ENCODE peak calls at places on chromosomes 12 and 14, in five cellular contexts. One of them, this sample, is unnamed.

GRCh38 chr12:52524898-52525591 is 4.9 kb upstream of the KRT5 start:
- DNase-seq in right lobe of liver: peak
- DNase-seq in endothelial cell of umbilical vein: no peak
- DNase-seq in GM06990: no peak
- DNase-seq in body of pancreas: peak
- DNase-seq in this sample: no peak

GRCh38 chr12:94198872-94199271 is 50.5 kb downstream of the PLXNC1 start:
- DNase-seq in right lobe of liver: no peak
- DNase-seq in GM06990: no peak
- DNase-seq in body of pancreas: no peak
- DNase-seq in endothelial cell of umbilical vein: no peak
- DNase-seq in this sample: no peak

GRCh38 chr14:24279301-24280186 is 8.1 kb upstream of the RABGGTA start:
- DNase-seq in endothelial cell of umbilical vein: no peak
- DNase-seq in GM06990: peak
- DNase-seq in body of pancreas: peak
- DNase-seq in right lobe of liver: no peak
- DNase-seq in this sample: no peak

GRCh38 chr14:91372680-91373495 is 44.7 kb downstream of the CCDC88C start:
- DNase-seq in body of pancreas: no peak
- DNase-seq in GM06990: peak
- DNase-seq in right lobe of liver: no peak
- DNase-seq in endothelial cell of umbilical vein: peak
- DNase-seq in this sample: no peak

GRCh38 chr12:124385219-124385969 is 90.5 kb downstream of the RFLNA start:
- DNase-seq in body of pancreas: no peak
- DNase-seq in right lobe of liver: no peak
- DNase-seq in GM06990: no peak
- DNase-seq in endothelial cell of umbilical vein: no peak
- DNase-seq in this sample: no peak

GRCh38 chr12:102543931-102544485 is 63.6 kb upstream of the IGF1 start:
- DNase-seq in body of pancreas: no peak
- DNase-seq in GM06990: no peak
- DNase-seq in endothelial cell of umbilical vein: no peak
- DNase-seq in right lobe of liver: no peak
- DNase-seq in this sample: no peak

GRCh38 chr12:94710933-94711332 is 60.6 kb upstream of the TMCC3 start:
- DNase-seq in body of pancreas: no peak
- DNase-seq in GM06990: no peak
- DNase-seq in right lobe of liver: no peak
- DNase-seq in endothelial cell of umbilical vein: peak
- DNase-seq in this sample: no peak

GRCh38 chr12:8950287-8950574 is 786 bp upstream of the M6PR start:
- DNase-seq in body of pancreas: no peak
- DNase-seq in right lobe of liver: no peak
- DNase-seq in endothelial cell of umbilical vein: no peak
- DNase-seq in GM06990: no peak
- DNase-seq in this sample: no peak

GRCh38 chr12:62522984-62523383 is 56.4 kb downstream of the MON2 start:
- DNase-seq in endothelial cell of umbilical vein: no peak
- DNase-seq in body of pancreas: no peak
- DNase-seq in GM06990: no peak
- DNase-seq in right lobe of liver: no peak
- DNase-seq in this sample: no peak

GRCh38 chr14:22973217-22974032 is 8.9 kb downstream of the AJUBA start:
- DNase-seq in body of pancreas: peak
- DNase-seq in endothelial cell of umbilical vein: peak
- DNase-seq in right lobe of liver: no peak
- DNase-seq in GM06990: no peak
- DNase-seq in this sample: peak

GRCh38 chr12:113862570-113863454 is 103.3 kb downstream of the RBM19 start:
- DNase-seq in body of pancreas: no peak
- DNase-seq in endothelial cell of umbilical vein: peak
- DNase-seq in right lobe of liver: no peak
- DNase-seq in GM06990: peak
- DNase-seq in this sample: no peak

GRCh38 chr14:56608682-56609081 is 29.1 kb downstream of the TMEM260 start:
- DNase-seq in right lobe of liver: no peak
- DNase-seq in body of pancreas: no peak
- DNase-seq in endothelial cell of umbilical vein: no peak
- DNase-seq in GM06990: no peak
- DNase-seq in this sample: no peak

GRCh38 chr12:55955344-55955743 is 10.5 kb downstream of the PMEL start:
- DNase-seq in body of pancreas: no peak
- DNase-seq in right lobe of liver: no peak
- DNase-seq in GM06990: no peak
- DNase-seq in endothelial cell of umbilical vein: no peak
- DNase-seq in this sample: no peak

GRCh38 chr14:101830271-101830670 is 68.8 kb downstream of the PPP2R5C start:
- DNase-seq in endothelial cell of umbilical vein: no peak
- DNase-seq in body of pancreas: no peak
- DNase-seq in GM06990: no peak
- DNase-seq in right lobe of liver: no peak
- DNase-seq in this sample: no peak

GRCh38 chr12:130439250-130439649 is 101.6 kb downstream of the PIWIL1 start:
- DNase-seq in body of pancreas: no peak
- DNase-seq in right lobe of liver: no peak
- DNase-seq in GM06990: no peak
- DNase-seq in endothelial cell of umbilical vein: no peak
- DNase-seq in this sample: no peak

GRCh38 chr12:84276215-84276614 is 636.4 kb downstream of the SLC6A15 start:
- DNase-seq in endothelial cell of umbilical vein: no peak
- DNase-seq in body of pancreas: no peak
- DNase-seq in GM06990: no peak
- DNase-seq in right lobe of liver: no peak
- DNase-seq in this sample: no peak

GRCh38 chr14:22508662-22509035 is 80.4 kb downstream of the DAD1 start:
- DNase-seq in body of pancreas: no peak
- DNase-seq in right lobe of liver: no peak
- DNase-seq in endothelial cell of umbilical vein: no peak
- DNase-seq in GM06990: no peak
- DNase-seq in this sample: no peak

GRCh38 chr12:3595721-3596120 is 104.7 kb downstream of the PRMT8 start:
- DNase-seq in body of pancreas: no peak
- DNase-seq in endothelial cell of umbilical vein: no peak
- DNase-seq in right lobe of liver: no peak
- DNase-seq in GM06990: no peak
- DNase-seq in this sample: no peak

GRCh38 chr14:35244542-35244941 is 47.6 kb upstream of the PSMA6 start:
- DNase-seq in body of pancreas: no peak
- DNase-seq in GM06990: no peak
- DNase-seq in endothelial cell of umbilical vein: no peak
- DNase-seq in right lobe of liver: no peak
- DNase-seq in this sample: no peak

GRCh38 chr14:25094171-25094907 is 44.4 kb upstream of the STXBP6 start:
- DNase-seq in body of pancreas: no peak
- DNase-seq in right lobe of liver: no peak
- DNase-seq in endothelial cell of umbilical vein: no peak
- DNase-seq in GM06990: no peak
- DNase-seq in this sample: no peak

GRCh38 chr12:80359703-80360102 is 84.3 kb upstream of the PTPRQ start:
- DNase-seq in endothelial cell of umbilical vein: no peak
- DNase-seq in GM06990: no peak
- DNase-seq in right lobe of liver: no peak
- DNase-seq in body of pancreas: no peak
- DNase-seq in this sample: no peak

GRCh38 chr12:27541031-27541719 is 17.2 kb downstream of the PPFIBP1 start:
- DNase-seq in right lobe of liver: no peak
- DNase-seq in endothelial cell of umbilical vein: no peak
- DNase-seq in body of pancreas: no peak
- DNase-seq in GM06990: no peak
- DNase-seq in this sample: no peak

GRCh38 chr12:65725376-65725775 is 98.9 kb upstream of the HMGA2 start:
- DNase-seq in GM06990: no peak
- DNase-seq in body of pancreas: no peak
- DNase-seq in endothelial cell of umbilical vein: no peak
- DNase-seq in right lobe of liver: no peak
- DNase-seq in this sample: no peak

GRCh38 chr12:14751987-14752386 is 51.3 kb downstream of the WBP11 start:
- DNase-seq in endothelial cell of umbilical vein: no peak
- DNase-seq in GM06990: no peak
- DNase-seq in body of pancreas: no peak
- DNase-seq in right lobe of liver: no peak
- DNase-seq in this sample: no peak

GRCh38 chr12:67651380-67651695 is 2.8 kb downstream of the DYRK2 start:
- DNase-seq in body of pancreas: no peak
- DNase-seq in right lobe of liver: no peak
- DNase-seq in endothelial cell of umbilical vein: peak
- DNase-seq in GM06990: no peak
- DNase-seq in this sample: no peak

GRCh38 chr12:49188205-49188915 is 520 bp downstream of the TUBA1A start:
- DNase-seq in right lobe of liver: peak
- DNase-seq in body of pancreas: peak
- DNase-seq in endothelial cell of umbilical vein: peak
- DNase-seq in GM06990: peak
- DNase-seq in this sample: no peak

DNA sequence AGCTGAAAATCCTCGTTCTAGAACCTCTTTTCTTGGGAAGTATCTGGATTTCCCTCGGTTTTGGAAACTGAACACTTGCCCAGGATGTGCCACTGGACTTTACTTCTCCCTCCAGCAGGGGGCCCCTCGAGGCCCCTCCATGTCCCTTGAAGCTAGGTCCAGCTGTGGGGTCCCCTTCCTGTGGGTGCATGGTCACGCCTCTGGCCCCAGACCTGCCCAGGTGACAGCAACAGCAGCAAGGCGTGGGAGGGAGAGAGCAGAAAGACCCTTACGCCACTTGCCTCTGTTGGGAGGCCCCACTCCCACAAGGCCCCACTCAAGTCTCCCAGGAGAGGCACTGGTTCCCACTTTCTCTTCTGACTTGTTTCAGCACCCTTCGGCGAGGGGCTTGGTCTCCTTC is 3.1 kb downstream of the SLC25A29 start:
- DNase-seq in GM06990: no peak
- DNase-seq in endothelial cell of umbilical vein: no peak
- DNase-seq in right lobe of liver: no peak
- DNase-seq in body of pancreas: no peak
- DNase-seq in this sample: no peak
- TF ChIP-seq CTCF in GM06990: peak
- TF ChIP-seq CTCF in endothelial cell of umbilical vein: peak
- TF ChIP-seq CTCF in right lobe of liver: peak
- TF ChIP-seq CTCF in body of pancreas: peak
- TF ChIP-seq CTCF in this sample: peak

GRCh38 chr14:38808734-38809455 is 294.1 kb downstream of the SEC23A start:
- DNase-seq in GM06990: no peak
- DNase-seq in right lobe of liver: no peak
- DNase-seq in body of pancreas: no peak
- DNase-seq in endothelial cell of umbilical vein: no peak
- DNase-seq in this sample: no peak
- TF ChIP-seq CTCF in GM06990: peak
- TF ChIP-seq CTCF in right lobe of liver: no peak
- TF ChIP-seq CTCF in body of pancreas: no peak
- TF ChIP-seq CTCF in endothelial cell of umbilical vein: no peak
- TF ChIP-seq CTCF in this sample: peak

DNA sequence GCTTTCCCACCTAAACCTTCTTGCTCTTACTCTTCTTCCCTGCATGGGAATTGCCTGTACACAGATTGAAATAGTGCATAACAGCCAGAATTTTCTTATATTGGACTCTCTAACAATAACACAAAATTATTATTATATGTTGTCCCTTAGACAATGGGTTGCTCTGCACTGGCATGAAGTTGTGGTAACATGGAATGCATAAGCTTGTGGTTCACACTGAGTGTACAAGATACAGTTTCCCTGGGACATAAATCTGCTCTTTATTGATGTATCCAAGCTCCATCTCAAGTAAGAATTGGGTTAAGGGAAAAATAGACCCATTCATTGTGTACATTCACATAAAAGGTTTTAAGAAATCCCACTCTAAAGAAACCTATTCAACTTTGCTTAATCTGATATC is 114.4 kb upstream of the NTF3 start:
- DNase-seq in body of pancreas: no peak
- DNase-seq in right lobe of liver: no peak
- DNase-seq in endothelial cell of umbilical vein: no peak
- DNase-seq in GM06990: no peak
- DNase-seq in this sample: no peak
- TF ChIP-seq CTCF in body of pancreas: no peak
- TF ChIP-seq CTCF in right lobe of liver: no peak
- TF ChIP-seq CTCF in endothelial cell of umbilical vein: no peak
- TF ChIP-seq CTCF in GM06990: no peak
- TF ChIP-seq CTCF in this sample: no peak

DNA sequence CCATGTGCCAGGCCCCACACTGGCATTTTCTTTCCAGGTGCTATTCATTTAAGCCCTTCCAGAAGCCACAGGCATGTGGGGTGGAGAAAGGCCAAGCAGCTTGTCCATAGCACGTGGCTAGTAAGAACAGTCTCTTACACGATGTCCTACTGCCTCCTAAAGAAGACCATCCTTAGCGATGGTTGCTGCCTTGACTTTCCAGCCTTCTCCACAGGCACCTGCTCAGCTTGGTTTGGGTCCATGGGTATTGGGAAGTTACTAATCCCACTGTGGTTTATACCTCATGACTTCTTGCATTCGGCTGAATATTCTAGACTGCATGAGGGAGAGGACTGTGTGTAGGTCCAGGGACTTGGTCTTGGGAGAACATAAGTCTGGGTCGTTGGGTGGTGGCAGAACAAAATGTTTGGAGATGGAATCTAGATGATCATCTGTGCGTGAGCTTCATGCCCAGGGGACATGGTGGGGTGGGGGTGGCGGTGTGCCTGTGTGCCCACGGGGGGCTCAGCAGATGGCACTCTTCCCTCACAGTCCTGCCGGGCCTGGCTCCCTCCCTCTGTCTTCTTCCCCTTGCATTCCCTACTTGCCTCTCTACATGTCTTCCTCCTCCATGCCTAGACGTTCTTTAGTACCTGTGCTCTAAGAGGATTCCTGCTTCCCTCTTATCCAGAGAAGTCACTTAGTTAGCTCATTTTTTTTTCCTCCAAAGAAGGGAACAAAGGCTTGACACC is 49.1 kb downstream of the NINJ2 start:
- DNase-seq in right lobe of liver: no peak
- DNase-seq in body of pancreas: no peak
- DNase-seq in endothelial cell of umbilical vein: peak
- DNase-seq in GM06990: peak
- DNase-seq in this sample: no peak
- TF ChIP-seq CTCF in right lobe of liver: peak
- TF ChIP-seq CTCF in body of pancreas: no peak
- TF ChIP-seq CTCF in endothelial cell of umbilical vein: peak
- TF ChIP-seq CTCF in GM06990: peak
- TF ChIP-seq CTCF in this sample: peak